ENCODE peak calls at places on chromosome 7, in five cellular contexts. One of them, this sample, is unnamed.

GRCh38 chr7:115478426-115478825 is 552.1 kb downstream of the TFEC start:
- DNase-seq in A549: no peak
- DNase-seq in cardiac fibroblast: no peak
- DNase-seq in AML-193: no peak
- DNase-seq in mucosa of gallbladder: no peak
- DNase-seq in this sample: no peak

GRCh38 chr7:90119178-90119971 is 34.9 kb upstream of the STEAP1 start:
- DNase-seq in A549: peak
- DNase-seq in cardiac fibroblast: peak
- DNase-seq in AML-193: no peak
- DNase-seq in mucosa of gallbladder: peak
- DNase-seq in this sample: peak

GRCh38 chr7:105088456-105088855 is 74.5 kb downstream of the KMT2E start:
- DNase-seq in A549: no peak
- DNase-seq in cardiac fibroblast: no peak
- DNase-seq in mucosa of gallbladder: no peak
- DNase-seq in AML-193: no peak
- DNase-seq in this sample: no peak

GRCh38 chr7:55144333-55144954 is 125.6 kb downstream of the EGFR start:
- DNase-seq in AML-193: no peak
- DNase-seq in mucosa of gallbladder: no peak
- DNase-seq in A549: no peak
- DNase-seq in cardiac fibroblast: no peak
- DNase-seq in this sample: no peak

GRCh38 chr7:108201766-108202165 is 71.6 kb upstream of the LAMB4 start:
- DNase-seq in cardiac fibroblast: no peak
- DNase-seq in mucosa of gallbladder: no peak
- DNase-seq in AML-193: no peak
- DNase-seq in A549: no peak
- DNase-seq in this sample: no peak

GRCh38 chr7:28890137-28890536 is 68.0 kb downstream of the TRIL start:
- DNase-seq in cardiac fibroblast: no peak
- DNase-seq in AML-193: no peak
- DNase-seq in mucosa of gallbladder: peak
- DNase-seq in A549: no peak
- DNase-seq in this sample: no peak

GRCh38 chr7:69967699-69968450 is 369.6 kb downstream of the AUTS2 start:
- DNase-seq in A549: no peak
- DNase-seq in AML-193: no peak
- DNase-seq in cardiac fibroblast: peak
- DNase-seq in mucosa of gallbladder: no peak
- DNase-seq in this sample: no peak

GRCh38 chr7:4650471-4651047 is 31.5 kb upstream of the FOXK1 start:
- DNase-seq in A549: no peak
- DNase-seq in AML-193: no peak
- DNase-seq in mucosa of gallbladder: peak
- DNase-seq in cardiac fibroblast: peak
- DNase-seq in this sample: peak

GRCh38 chr7:79619216-79619615 is 165.7 kb upstream of the MAGI2 start:
- DNase-seq in cardiac fibroblast: no peak
- DNase-seq in AML-193: no peak
- DNase-seq in mucosa of gallbladder: no peak
- DNase-seq in A549: no peak
- DNase-seq in this sample: no peak

GRCh38 chr7:129126314-129126713 is 18.2 kb upstream of the TSPAN33 start:
- DNase-seq in mucosa of gallbladder: no peak
- DNase-seq in A549: no peak
- DNase-seq in cardiac fibroblast: no peak
- DNase-seq in AML-193: no peak
- DNase-seq in this sample: no peak

GRCh38 chr7:21261627-21262564 is 166.0 kb upstream of the SP4 start:
- DNase-seq in cardiac fibroblast: peak
- DNase-seq in A549: peak
- DNase-seq in AML-193: peak
- DNase-seq in mucosa of gallbladder: no peak
- DNase-seq in this sample: peak

This sample was measured in iris pigment epithelial cell.